ENCODE peak calls at places on chromosome 22, in eight cellular contexts. One of them, this sample, is unnamed.

GRCh38 chr22:21936151-21936778 is 16.4 kb downstream of the PPM1F start:
- DNase-seq in A549: no peak
- DNase-seq in AG04450: no peak
- DNase-seq in activated CD8-positive, alpha-beta T cell treated with anti-CD3 and anti-CD28 coated beads for 36 hours: no peak
- DNase-seq in colonic mucosa: no peak
- DNase-seq in GM23338: no peak
- DNase-seq in neural crest cell: no peak
- DNase-seq in bronchial epithelial cell: no peak
- DNase-seq in this sample: no peak

GRCh38 chr22:41257696-41258095 is 17.0 kb upstream of the CHADL start:
- DNase-seq in GM23338: no peak
- DNase-seq in neural crest cell: no peak
- DNase-seq in AG04450: no peak
- DNase-seq in A549: no peak
- DNase-seq in bronchial epithelial cell: no peak
- DNase-seq in colonic mucosa: no peak
- DNase-seq in activated CD8-positive, alpha-beta T cell treated with anti-CD3 and anti-CD28 coated beads for 36 hours: no peak
- DNase-seq in this sample: no peak

GRCh38 chr22:35986085-35986484 is 42.5 kb downstream of the RBFOX2 start:
- DNase-seq in bronchial epithelial cell: no peak
- DNase-seq in A549: no peak
- DNase-seq in colonic mucosa: no peak
- DNase-seq in activated CD8-positive, alpha-beta T cell treated with anti-CD3 and anti-CD28 coated beads for 36 hours: no peak
- DNase-seq in neural crest cell: no peak
- DNase-seq in AG04450: no peak
- DNase-seq in GM23338: no peak
- DNase-seq in this sample: no peak

GRCh38 chr22:30649430-30650007 is 13.9 kb downstream of the SLC35E4 start:
- DNase-seq in bronchial epithelial cell: peak
- DNase-seq in AG04450: no peak
- DNase-seq in GM23338: no peak
- DNase-seq in A549: no peak
- DNase-seq in colonic mucosa: peak
- DNase-seq in activated CD8-positive, alpha-beta T cell treated with anti-CD3 and anti-CD28 coated beads for 36 hours: peak
- DNase-seq in neural crest cell: no peak
- DNase-seq in this sample: peak

GRCh38 chr22:36301384-36301828 is 48.5 kb downstream of the APOL1 start:
- DNase-seq in colonic mucosa: peak
- DNase-seq in GM23338: peak
- DNase-seq in A549: peak
- DNase-seq in activated CD8-positive, alpha-beta T cell treated with anti-CD3 and anti-CD28 coated beads for 36 hours: peak
- DNase-seq in AG04450: peak
- DNase-seq in bronchial epithelial cell: peak
- DNase-seq in neural crest cell: peak
- DNase-seq in this sample: peak

GRCh38 chr22:20008221-20008995 is 8.2 kb downstream of the ARVCF start:
- DNase-seq in colonic mucosa: no peak
- DNase-seq in AG04450: no peak
- DNase-seq in GM23338: no peak
- DNase-seq in neural crest cell: no peak
- DNase-seq in activated CD8-positive, alpha-beta T cell treated with anti-CD3 and anti-CD28 coated beads for 36 hours: no peak
- DNase-seq in A549: no peak
- DNase-seq in bronchial epithelial cell: no peak
- DNase-seq in this sample: no peak

GRCh38 chr22:42296381-42296853 is 26.0 kb upstream of the TCF20 start:
- DNase-seq in GM23338: peak
- DNase-seq in A549: no peak
- DNase-seq in bronchial epithelial cell: no peak
- DNase-seq in activated CD8-positive, alpha-beta T cell treated with anti-CD3 and anti-CD28 coated beads for 36 hours: peak
- DNase-seq in AG04450: no peak
- DNase-seq in colonic mucosa: no peak
- DNase-seq in neural crest cell: no peak
- DNase-seq in this sample: peak

GRCh38 chr22:35835998-35836691 is 118.5 kb downstream of the APOL5 start:
- DNase-seq in bronchial epithelial cell: peak
- DNase-seq in neural crest cell: no peak
- DNase-seq in AG04450: peak
- DNase-seq in colonic mucosa: peak
- DNase-seq in activated CD8-positive, alpha-beta T cell treated with anti-CD3 and anti-CD28 coated beads for 36 hours: no peak
- DNase-seq in A549: peak
- DNase-seq in GM23338: peak
- DNase-seq in this sample: peak

GRCh38 chr22:32636884-32637283 is 162.3 kb downstream of the FBXO7 start:
- DNase-seq in bronchial epithelial cell: no peak
- DNase-seq in A549: no peak
- DNase-seq in neural crest cell: no peak
- DNase-seq in GM23338: no peak
- DNase-seq in colonic mucosa: no peak
- DNase-seq in AG04450: no peak
- DNase-seq in activated CD8-positive, alpha-beta T cell treated with anti-CD3 and anti-CD28 coated beads for 36 hours: no peak
- DNase-seq in this sample: no peak

GRCh38 chr22:21628386-21629261 is 1.2 kb downstream of the YDJC start:
- DNase-seq in neural crest cell: no peak
- DNase-seq in activated CD8-positive, alpha-beta T cell treated with anti-CD3 and anti-CD28 coated beads for 36 hours: no peak
- DNase-seq in GM23338: peak
- DNase-seq in A549: no peak
- DNase-seq in bronchial epithelial cell: no peak
- DNase-seq in colonic mucosa: no peak
- DNase-seq in AG04450: no peak
- DNase-seq in this sample: no peak

GRCh38 chr22:20093437-20093836 is 13.4 kb downstream of the DGCR8 start:
- DNase-seq in colonic mucosa: no peak
- DNase-seq in bronchial epithelial cell: no peak
- DNase-seq in neural crest cell: no peak
- DNase-seq in GM23338: no peak
- DNase-seq in AG04450: no peak
- DNase-seq in A549: no peak
- DNase-seq in activated CD8-positive, alpha-beta T cell treated with anti-CD3 and anti-CD28 coated beads for 36 hours: no peak
- DNase-seq in this sample: no peak

GRCh38 chr22:48236261-48236660 is 1473.8 kb downstream of the TBC1D22A start:
- DNase-seq in activated CD8-positive, alpha-beta T cell treated with anti-CD3 and anti-CD28 coated beads for 36 hours: no peak
- DNase-seq in AG04450: no peak
- DNase-seq in A549: no peak
- DNase-seq in colonic mucosa: no peak
- DNase-seq in neural crest cell: no peak
- DNase-seq in bronchial epithelial cell: no peak
- DNase-seq in GM23338: no peak
- DNase-seq in this sample: no peak

GRCh38 chr22:32862936-32863661 is 61.6 kb downstream of the TIMP3 start:
- DNase-seq in AG04450: no peak
- DNase-seq in colonic mucosa: no peak
- DNase-seq in neural crest cell: no peak
- DNase-seq in GM23338: no peak
- DNase-seq in activated CD8-positive, alpha-beta T cell treated with anti-CD3 and anti-CD28 coated beads for 36 hours: no peak
- DNase-seq in bronchial epithelial cell: no peak
- DNase-seq in A549: no peak
- DNase-seq in this sample: no peak

GRCh38 chr22:30212363-30212995 is 34.1 kb downstream of the LIF start:
- DNase-seq in colonic mucosa: no peak
- DNase-seq in bronchial epithelial cell: peak
- DNase-seq in activated CD8-positive, alpha-beta T cell treated with anti-CD3 and anti-CD28 coated beads for 36 hours: peak
- DNase-seq in GM23338: no peak
- DNase-seq in A549: peak
- DNase-seq in AG04450: peak
- DNase-seq in neural crest cell: no peak
- DNase-seq in this sample: peak

GRCh38 chr22:21026783-21027692 is 5.3 kb downstream of the SLC7A4 start:
- DNase-seq in activated CD8-positive, alpha-beta T cell treated with anti-CD3 and anti-CD28 coated beads for 36 hours: no peak
- DNase-seq in colonic mucosa: no peak
- DNase-seq in GM23338: no peak
- DNase-seq in neural crest cell: no peak
- DNase-seq in bronchial epithelial cell: peak
- DNase-seq in AG04450: peak
- DNase-seq in A549: no peak
- DNase-seq in this sample: peak

GRCh38 chr22:22681221-22681739 is 36.9 kb downstream of the GGTLC2 start:
- DNase-seq in activated CD8-positive, alpha-beta T cell treated with anti-CD3 and anti-CD28 coated beads for 36 hours: no peak
- DNase-seq in AG04450: no peak
- DNase-seq in colonic mucosa: no peak
- DNase-seq in bronchial epithelial cell: no peak
- DNase-seq in neural crest cell: no peak
- DNase-seq in A549: no peak
- DNase-seq in GM23338: no peak
- DNase-seq in this sample: no peak

DNA sequence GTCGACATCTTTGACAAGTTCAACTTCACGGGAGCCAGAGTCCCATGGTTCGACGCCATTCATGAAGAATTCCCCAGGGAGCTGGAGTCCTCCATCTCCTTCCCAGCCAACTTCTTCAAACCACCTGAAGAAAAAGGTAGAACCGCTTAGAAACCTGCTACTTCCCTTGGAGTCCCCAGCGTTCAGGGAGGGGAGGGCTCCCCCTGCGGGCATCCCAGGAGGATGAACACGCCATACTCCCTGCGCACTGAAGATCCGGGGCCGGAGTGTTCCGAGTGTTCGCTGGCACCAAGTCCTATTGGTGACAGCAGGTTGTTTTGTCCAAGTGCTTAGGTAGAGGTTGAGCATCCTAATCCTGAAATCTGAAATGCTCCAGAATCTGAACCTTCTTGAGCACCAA is 51.7 kb upstream of the PRODH start:
- DNase-seq in colonic mucosa: peak
- DNase-seq in bronchial epithelial cell: peak
- DNase-seq in activated CD8-positive, alpha-beta T cell treated with anti-CD3 and anti-CD28 coated beads for 36 hours: peak
- DNase-seq in neural crest cell: no peak
- DNase-seq in AG04450: no peak
- DNase-seq in GM23338: peak
- DNase-seq in A549: no peak
- DNase-seq in this sample: no peak
- TF ChIP-seq CTCF in colonic mucosa: no peak
- TF ChIP-seq CTCF in bronchial epithelial cell: peak
- TF ChIP-seq CTCF in activated CD8-positive, alpha-beta T cell treated with anti-CD3 and anti-CD28 coated beads for 36 hours: no peak
- TF ChIP-seq CTCF in neural crest cell: peak
- TF ChIP-seq CTCF in AG04450: peak
- TF ChIP-seq CTCF in GM23338: peak
- TF ChIP-seq CTCF in A549: peak
- TF ChIP-seq CTCF in this sample: no peak

GRCh38 chr22:29205598-29206371 is at the start of gene EMID1:
- DNase-seq in AG04450: no peak
- DNase-seq in activated CD8-positive, alpha-beta T cell treated with anti-CD3 and anti-CD28 coated beads for 36 hours: peak
- DNase-seq in colonic mucosa: no peak
- DNase-seq in neural crest cell: no peak
- DNase-seq in GM23338: peak
- DNase-seq in bronchial epithelial cell: no peak
- DNase-seq in A549: peak
- DNase-seq in this sample: no peak
- TF ChIP-seq CTCF in AG04450: peak
- TF ChIP-seq CTCF in activated CD8-positive, alpha-beta T cell treated with anti-CD3 and anti-CD28 coated beads for 36 hours: no peak
- TF ChIP-seq CTCF in colonic mucosa: no peak
- TF ChIP-seq CTCF in neural crest cell: no peak
- TF ChIP-seq CTCF in GM23338: no peak
- TF ChIP-seq CTCF in bronchial epithelial cell: peak
- TF ChIP-seq CTCF in A549: no peak
- TF ChIP-seq CTCF in this sample: no peak

DNA sequence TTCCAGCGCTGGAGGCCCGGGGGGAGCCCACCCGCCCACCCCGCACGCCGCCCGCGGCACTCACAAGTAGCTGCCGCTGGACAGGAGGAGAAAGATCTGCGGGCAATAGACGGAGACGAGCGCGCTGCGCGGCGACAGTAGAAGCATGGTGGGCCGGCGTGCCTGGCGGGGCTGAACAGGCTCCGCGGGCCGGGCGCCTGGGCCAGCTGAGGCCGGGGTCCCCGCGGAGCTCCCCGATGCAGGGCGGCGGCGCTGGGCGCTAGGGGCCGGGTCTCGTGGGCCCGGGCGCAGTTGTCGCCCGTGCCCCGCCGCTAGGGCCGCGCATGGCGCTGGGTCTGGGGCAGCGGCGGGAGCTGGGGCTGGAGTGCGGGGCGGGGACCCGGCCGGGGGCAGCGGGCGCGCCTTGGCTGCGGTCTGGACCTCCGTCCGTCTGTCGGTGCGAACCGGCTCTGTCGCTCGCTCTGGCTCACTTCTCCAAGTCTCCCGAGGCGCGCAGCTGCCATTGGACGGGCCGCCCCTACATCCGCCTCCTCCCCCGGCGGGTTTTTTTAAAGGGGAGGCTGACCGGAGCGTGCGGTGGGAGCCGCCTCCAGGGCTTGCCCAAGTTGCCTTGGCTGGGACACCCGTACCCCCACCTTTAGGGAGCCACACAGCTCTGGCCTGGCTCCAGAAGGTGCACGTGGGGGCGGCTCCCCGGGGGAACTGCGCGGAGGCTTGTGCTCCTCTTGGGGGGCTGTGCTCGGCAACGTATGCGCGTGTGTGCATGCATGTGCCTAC is 4.7 kb downstream of the WNT7B start:
- DNase-seq in GM23338: peak
- DNase-seq in neural crest cell: no peak
- DNase-seq in colonic mucosa: no peak
- DNase-seq in A549: no peak
- DNase-seq in bronchial epithelial cell: no peak
- DNase-seq in activated CD8-positive, alpha-beta T cell treated with anti-CD3 and anti-CD28 coated beads for 36 hours: no peak
- DNase-seq in AG04450: no peak
- DNase-seq in this sample: no peak
- TF ChIP-seq CTCF in GM23338: no peak
- TF ChIP-seq CTCF in neural crest cell: no peak
- TF ChIP-seq CTCF in colonic mucosa: no peak
- TF ChIP-seq CTCF in A549: no peak
- TF ChIP-seq CTCF in bronchial epithelial cell: no peak
- TF ChIP-seq CTCF in activated CD8-positive, alpha-beta T cell treated with anti-CD3 and anti-CD28 coated beads for 36 hours: no peak
- TF ChIP-seq CTCF in AG04450: no peak
- TF ChIP-seq CTCF in this sample: no peak

GRCh38 chr22:33923033-33923432 is 2.8 kb upstream of the LARGE1 start:
- DNase-seq in bronchial epithelial cell: no peak
- DNase-seq in neural crest cell: no peak
- DNase-seq in activated CD8-positive, alpha-beta T cell treated with anti-CD3 and anti-CD28 coated beads for 36 hours: no peak
- DNase-seq in colonic mucosa: no peak
- DNase-seq in A549: no peak
- DNase-seq in AG04450: no peak
- DNase-seq in GM23338: no peak
- DNase-seq in this sample: no peak

GRCh38 chr22:33921576-33922181 is 1.4 kb upstream of the LARGE1 start:
- DNase-seq in bronchial epithelial cell: peak
- DNase-seq in AG04450: peak
- DNase-seq in neural crest cell: peak
- DNase-seq in GM23338: peak
- DNase-seq in A549: peak
- DNase-seq in colonic mucosa: peak
- DNase-seq in activated CD8-positive, alpha-beta T cell treated with anti-CD3 and anti-CD28 coated beads for 36 hours: peak
- DNase-seq in this sample: peak

GRCh38 chr22:33923660-33924246 is 3.5 kb upstream of the LARGE1 start:
- DNase-seq in bronchial epithelial cell: peak
- DNase-seq in AG04450: peak
- DNase-seq in GM23338: peak
- DNase-seq in A549: peak
- DNase-seq in neural crest cell: peak
- DNase-seq in activated CD8-positive, alpha-beta T cell treated with anti-CD3 and anti-CD28 coated beads for 36 hours: peak
- DNase-seq in colonic mucosa: peak
- DNase-seq in this sample: peak

GRCh38 chr22:33920927-33921575 is 775 bp upstream of the LARGE1 start:
- DNase-seq in activated CD8-positive, alpha-beta T cell treated with anti-CD3 and anti-CD28 coated beads for 36 hours: peak
- DNase-seq in AG04450: peak
- DNase-seq in neural crest cell: peak
- DNase-seq in GM23338: peak
- DNase-seq in bronchial epithelial cell: peak
- DNase-seq in A549: peak
- DNase-seq in colonic mucosa: peak
- DNase-seq in this sample: peak

DNA sequence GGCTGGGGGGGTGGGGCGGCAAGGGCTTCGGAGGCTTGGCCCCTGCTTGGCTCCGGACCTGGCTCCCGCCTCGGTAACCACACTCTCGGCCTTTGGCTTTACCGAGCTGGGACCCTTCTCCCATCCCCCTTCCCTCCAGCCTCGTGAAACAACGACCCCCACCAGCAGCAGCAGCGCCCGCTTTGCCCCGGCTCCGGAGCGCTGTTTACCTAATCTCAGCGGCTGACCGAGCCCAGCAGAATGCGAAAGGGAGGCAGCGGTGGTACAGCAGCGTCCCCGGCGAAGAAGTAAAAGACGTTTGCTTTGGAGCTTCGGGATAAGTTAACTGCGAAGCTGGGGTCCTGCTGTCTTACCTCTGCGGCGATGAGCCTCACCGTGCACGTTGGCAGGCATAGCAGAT is 2.0 kb upstream of the LARGE1 start:
- DNase-seq in colonic mucosa: peak
- DNase-seq in bronchial epithelial cell: no peak
- DNase-seq in activated CD8-positive, alpha-beta T cell treated with anti-CD3 and anti-CD28 coated beads for 36 hours: peak
- DNase-seq in neural crest cell: peak
- DNase-seq in AG04450: no peak
- DNase-seq in GM23338: peak
- DNase-seq in A549: no peak
- DNase-seq in this sample: no peak
- TF ChIP-seq CTCF in colonic mucosa: no peak
- TF ChIP-seq CTCF in bronchial epithelial cell: no peak
- TF ChIP-seq CTCF in activated CD8-positive, alpha-beta T cell treated with anti-CD3 and anti-CD28 coated beads for 36 hours: no peak
- TF ChIP-seq CTCF in neural crest cell: no peak
- TF ChIP-seq CTCF in AG04450: no peak
- TF ChIP-seq CTCF in GM23338: no peak
- TF ChIP-seq CTCF in A549: no peak
- TF ChIP-seq CTCF in this sample: no peak